ENCODE peak calls at places on chromosomes 1 and 21, in four cellular contexts. One of them, this sample, is unnamed.

GRCh38 chr1:78286686-78287085 is 204.1 kb upstream of the PTGFR start:
- DNase-seq in tibial nerve: no peak
- DNase-seq in Peyer's patch: no peak
- DNase-seq in GM23248: peak; percentile 55
- DNase-seq in this sample: no peak

GRCh38 chr21:45875881-45876280 is 105.7 kb upstream of the COL6A1 start:
- DNase-seq in tibial nerve: no peak
- DNase-seq in Peyer's patch: no peak
- DNase-seq in GM23248: no peak
- DNase-seq in this sample: no peak

GRCh38 chr1:217244946-217245345 is 385.9 kb downstream of the GPATCH2 start:
- DNase-seq in Peyer's patch: no peak
- DNase-seq in GM23248: no peak
- DNase-seq in tibial nerve: no peak
- DNase-seq in this sample: no peak

GRCh38 chr1:30757196-30757949 is at the start of gene LAPTM5:
- DNase-seq in Peyer's patch: peak; percentile 92
- DNase-seq in tibial nerve: peak; percentile 44
- DNase-seq in GM23248: no peak
- DNase-seq in this sample: peak; percentile 60

GRCh38 chr1:84997667-84998600 is 1.0 kb upstream of the MCOLN2 start:
- DNase-seq in tibial nerve: no peak
- DNase-seq in GM23248: peak; percentile 60
- DNase-seq in Peyer's patch: no peak
- DNase-seq in this sample: no peak

GRCh38 chr1:95223110-95223509 is 10.9 kb upstream of the RWDD3 start:
- DNase-seq in tibial nerve: no peak
- DNase-seq in GM23248: peak; percentile 42
- DNase-seq in Peyer's patch: no peak
- DNase-seq in this sample: no peak

GRCh38 chr1:22275626-22276395 is 132.9 kb upstream of the WNT4 start:
- DNase-seq in GM23248: peak; percentile 68
- DNase-seq in tibial nerve: peak; percentile 40
- DNase-seq in Peyer's patch: peak; percentile 68
- DNase-seq in this sample: no peak

GRCh38 chr1:78277253-78277652 is 213.5 kb upstream of the PTGFR start:
- DNase-seq in tibial nerve: no peak
- DNase-seq in GM23248: peak; percentile 83
- DNase-seq in Peyer's patch: no peak
- DNase-seq in this sample: no peak

GRCh38 chr1:94623560-94624148 is 82.1 kb upstream of the F3 start:
- DNase-seq in GM23248: no peak
- DNase-seq in tibial nerve: no peak
- DNase-seq in Peyer's patch: no peak
- DNase-seq in this sample: no peak

GRCh38 chr1:240691521-240692338 is 79.8 kb upstream of the GREM2 start:
- DNase-seq in GM23248: peak; percentile 85
- DNase-seq in Peyer's patch: no peak
- DNase-seq in tibial nerve: peak; percentile 48
- DNase-seq in this sample: no peak

GRCh38 chr1:12711421-12712005 is 4.4 kb upstream of the AADACL3 start:
- DNase-seq in Peyer's patch: no peak
- DNase-seq in GM23248: peak; percentile 35
- DNase-seq in tibial nerve: no peak
- DNase-seq in this sample: no peak

GRCh38 chr1:232991238-232991637 is 40.8 kb downstream of the NTPCR start:
- DNase-seq in Peyer's patch: no peak
- DNase-seq in tibial nerve: no peak
- DNase-seq in GM23248: no peak
- DNase-seq in this sample: no peak

GRCh38 chr1:55167224-55167623 is 47.9 kb downstream of the USP24 start:
- DNase-seq in tibial nerve: no peak
- DNase-seq in Peyer's patch: no peak
- DNase-seq in GM23248: no peak
- DNase-seq in this sample: no peak

GRCh38 chr1:16351994-16352841 is at the start of gene FBXO42:
- DNase-seq in tibial nerve: peak; percentile 82
- DNase-seq in Peyer's patch: peak; percentile 95
- DNase-seq in GM23248: peak; percentile 95
- DNase-seq in this sample: peak; percentile 85

GRCh38 chr1:43872280-43872679 is 61.3 kb upstream of the ARTN start:
- DNase-seq in Peyer's patch: no peak
- DNase-seq in tibial nerve: no peak
- DNase-seq in GM23248: no peak
- DNase-seq in this sample: no peak

GRCh38 chr1:118223426-118223825 is 38.4 kb upstream of the SPAG17 start:
- DNase-seq in Peyer's patch: no peak
- DNase-seq in GM23248: peak; percentile 52
- DNase-seq in tibial nerve: no peak
- DNase-seq in this sample: no peak

GRCh38 chr1:23959461-23960290 is at the start of gene PNRC2:
- DNase-seq in Peyer's patch: peak; percentile 99
- DNase-seq in tibial nerve: peak; percentile 93
- DNase-seq in GM23248: peak; percentile 99
- DNase-seq in this sample: peak; percentile 90

GRCh38 chr21:29372063-29372802 is 73.5 kb downstream of the BACH1 start:
- DNase-seq in tibial nerve: peak; percentile 92
- DNase-seq in GM23248: peak; percentile 82
- DNase-seq in Peyer's patch: peak; percentile 71
- DNase-seq in this sample: peak; percentile 9

GRCh38 chr21:31688603-31689368 is 29.3 kb downstream of the SOD1 start:
- DNase-seq in tibial nerve: no peak
- DNase-seq in Peyer's patch: no peak
- DNase-seq in GM23248: no peak
- DNase-seq in this sample: no peak

GRCh38 chr1:160629286-160630210 is 17.3 kb downstream of the SLAMF1 start:
- DNase-seq in GM23248: no peak
- DNase-seq in Peyer's patch: peak; percentile 84
- DNase-seq in tibial nerve: no peak
- DNase-seq in this sample: peak; percentile 75

GRCh38 chr1:23330846-23331245 is 13.2 kb downstream of the HNRNPR start:
- DNase-seq in tibial nerve: no peak
- DNase-seq in Peyer's patch: no peak
- DNase-seq in GM23248: no peak
- DNase-seq in this sample: no peak

GRCh38 chr1:212254853-212255363 is 30.3 kb upstream of the PPP2R5A start:
- DNase-seq in Peyer's patch: no peak
- DNase-seq in GM23248: peak; percentile 17
- DNase-seq in tibial nerve: no peak
- DNase-seq in this sample: no peak

GRCh38 chr1:53362851-53363642 is 35.2 kb upstream of the LRP8 start:
- DNase-seq in tibial nerve: no peak
- DNase-seq in GM23248: no peak
- DNase-seq in Peyer's patch: peak; percentile 36
- DNase-seq in this sample: no peak

GRCh38 chr1:236802264-236802663 is 7.2 kb downstream of the MTR start:
- DNase-seq in Peyer's patch: no peak
- DNase-seq in tibial nerve: no peak
- DNase-seq in GM23248: no peak
- DNase-seq in this sample: no peak

GRCh38 chr1:169676001-169676400 is 35.4 kb downstream of the SELL start:
- DNase-seq in GM23248: peak; percentile 65
- DNase-seq in tibial nerve: no peak
- DNase-seq in Peyer's patch: no peak
- DNase-seq in this sample: no peak

GRCh38 chr1:151960780-151961513 is 32.7 kb downstream of the S100A10 start:
- DNase-seq in Peyer's patch: no peak
- DNase-seq in GM23248: no peak
- DNase-seq in tibial nerve: no peak
- DNase-seq in this sample: no peak

GRCh38 chr1:28437924-28438699 is 67.7 kb upstream of the RCC1 start:
- DNase-seq in Peyer's patch: peak; percentile 74
- DNase-seq in GM23248: peak; percentile 98
- DNase-seq in tibial nerve: peak; percentile 61
- DNase-seq in this sample: no peak

GRCh38 chr1:75723989-75724471 is 479 bp upstream of the ACADM start:
- DNase-seq in tibial nerve: peak; percentile 62
- DNase-seq in GM23248: peak; percentile 85
- DNase-seq in Peyer's patch: peak; percentile 91
- DNase-seq in this sample: no peak

GRCh38 chr1:207603777-207604176 is 41.2 kb upstream of the CR1L start:
- DNase-seq in tibial nerve: no peak
- DNase-seq in Peyer's patch: no peak
- DNase-seq in GM23248: peak; percentile 27
- DNase-seq in this sample: no peak

GRCh38 chr1:11804666-11805453 is 904 bp downstream of the MTHFR start:
- DNase-seq in tibial nerve: peak; percentile 51
- DNase-seq in GM23248: peak; percentile 63
- DNase-seq in Peyer's patch: peak; percentile 77
- DNase-seq in this sample: peak; percentile 5

GRCh38 chr1:51990478-51990965 is at the start of gene RAB3B:
- DNase-seq in GM23248: peak; percentile 82
- DNase-seq in Peyer's patch: peak; percentile 83
- DNase-seq in tibial nerve: no peak
- DNase-seq in this sample: peak; percentile 55

GRCh38 chr1:152148051-152148450 is 11.0 kb downstream of the RPTN start:
- DNase-seq in tibial nerve: no peak
- DNase-seq in Peyer's patch: no peak
- DNase-seq in GM23248: no peak
- DNase-seq in this sample: no peak

GRCh38 chr1:154996966-154997701 is 3.7 kb downstream of the LENEP start:
- DNase-seq in tibial nerve: no peak
- DNase-seq in Peyer's patch: no peak
- DNase-seq in GM23248: no peak
- DNase-seq in this sample: no peak

GRCh38 chr21:41895643-41896493 is 16.7 kb upstream of the PRDM15 start:
- DNase-seq in tibial nerve: no peak
- DNase-seq in Peyer's patch: peak; percentile 76
- DNase-seq in GM23248: no peak
- DNase-seq in this sample: no peak

GRCh38 chr1:226978350-226979114 is 38.4 kb downstream of the COQ8A start:
- DNase-seq in Peyer's patch: no peak
- DNase-seq in tibial nerve: no peak
- DNase-seq in GM23248: no peak
- DNase-seq in this sample: no peak

GRCh38 chr1:7705048-7705907 is 65.8 kb upstream of the VAMP3 start:
- DNase-seq in GM23248: peak; percentile 13
- DNase-seq in tibial nerve: no peak
- DNase-seq in Peyer's patch: peak; percentile 72
- DNase-seq in this sample: no peak

GRCh38 chr1:71644997-71645396 is 564.2 kb upstream of the ZRANB2 start:
- DNase-seq in tibial nerve: no peak
- DNase-seq in Peyer's patch: no peak
- DNase-seq in GM23248: no peak
- DNase-seq in this sample: no peak

GRCh38 chr1:41980872-41981653 is 62.3 kb upstream of the HIVEP3 start:
- DNase-seq in GM23248: no peak
- DNase-seq in tibial nerve: no peak
- DNase-seq in Peyer's patch: no peak
- DNase-seq in this sample: no peak

GRCh38 chr1:67747667-67748066 is 62.7 kb downstream of the GADD45A start:
- DNase-seq in GM23248: peak; percentile 73
- DNase-seq in Peyer's patch: no peak
- DNase-seq in tibial nerve: no peak
- DNase-seq in this sample: no peak
- H3K4me1 ChIP-seq in GM23248: peaks cover 73% of the 10 kb centered on the region
- H3K4me1 ChIP-seq in Peyer's patch: no peaks in the 10 kb centered on the region
- H3K4me1 ChIP-seq in tibial nerve: peaks cover 30% of the 10 kb centered on the region
- H3K4me1 ChIP-seq in this sample: no peaks in the 10 kb centered on the region

GRCh38 chr1:6126521-6127067 is 53.5 kb downstream of the CHD5 start:
- DNase-seq in GM23248: no peak
- DNase-seq in Peyer's patch: no peak
- DNase-seq in tibial nerve: no peak
- DNase-seq in this sample: no peak
- H3K27ac ChIP-seq in GM23248: no peak overlapping the region
- H3K27ac ChIP-seq in Peyer's patch: no peak overlapping the region
- H3K27ac ChIP-seq in tibial nerve: no peak overlapping the region
- H3K27ac ChIP-seq in this sample: no peak overlapping the region

GRCh38 chr21:33969600-33969999 is 54.0 kb upstream of the ATP5PO start:
- DNase-seq in tibial nerve: no peak
- DNase-seq in GM23248: no peak
- DNase-seq in Peyer's patch: no peak
- DNase-seq in this sample: no peak

GRCh38 chr21:33968998-33969353 is 53.4 kb upstream of the ATP5PO start:
- DNase-seq in Peyer's patch: no peak
- DNase-seq in GM23248: peak; percentile 50
- DNase-seq in tibial nerve: no peak
- DNase-seq in this sample: no peak

GRCh38 chr21:33973268-33973667 is 57.7 kb upstream of the ATP5PO start:
- DNase-seq in GM23248: no peak
- DNase-seq in Peyer's patch: no peak
- DNase-seq in tibial nerve: no peak
- DNase-seq in this sample: no peak

GRCh38 chr21:33972539-33972938 is 56.9 kb upstream of the ATP5PO start:
- DNase-seq in tibial nerve: no peak
- DNase-seq in GM23248: no peak
- DNase-seq in Peyer's patch: no peak
- DNase-seq in this sample: no peak

DNA sequence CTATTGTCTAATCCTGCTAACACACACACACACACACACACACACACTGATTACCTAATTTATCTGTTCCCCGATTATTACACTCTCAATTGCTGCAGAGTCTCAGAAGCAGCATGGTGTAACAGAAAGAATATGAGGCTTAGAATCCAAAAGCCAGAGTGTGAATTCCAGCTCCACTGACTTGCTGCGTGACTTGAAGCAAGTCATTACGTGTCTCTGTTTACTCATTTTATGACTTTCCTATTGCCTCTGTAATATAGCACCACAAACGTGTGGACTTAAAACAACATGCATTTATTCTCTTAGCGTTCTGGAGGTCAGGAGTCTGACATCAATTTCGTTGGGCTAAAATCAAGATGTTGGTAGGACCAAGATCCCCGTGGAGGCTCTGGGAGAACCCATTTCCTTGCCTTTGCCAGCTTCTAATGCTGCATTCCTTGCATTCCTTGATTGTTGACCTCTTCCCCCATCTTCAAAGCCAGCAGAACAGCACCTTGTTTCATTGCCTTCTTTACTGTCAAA is 55.9 kb upstream of the ATP5PO start:
- DNase-seq in tibial nerve: no peak
- DNase-seq in Peyer's patch: no peak
- DNase-seq in GM23248: peak; percentile 23
- DNase-seq in this sample: no peak
- H3K4me1 ChIP-seq in tibial nerve: peaks cover 11% of the 10 kb centered on the region
- H3K4me1 ChIP-seq in Peyer's patch: peaks cover 4% of the 10 kb centered on the region
- H3K4me1 ChIP-seq in GM23248: peaks cover 40% of the 10 kb centered on the region
- H3K4me1 ChIP-seq in this sample: peaks cover 14% of the 10 kb centered on the region

DNA sequence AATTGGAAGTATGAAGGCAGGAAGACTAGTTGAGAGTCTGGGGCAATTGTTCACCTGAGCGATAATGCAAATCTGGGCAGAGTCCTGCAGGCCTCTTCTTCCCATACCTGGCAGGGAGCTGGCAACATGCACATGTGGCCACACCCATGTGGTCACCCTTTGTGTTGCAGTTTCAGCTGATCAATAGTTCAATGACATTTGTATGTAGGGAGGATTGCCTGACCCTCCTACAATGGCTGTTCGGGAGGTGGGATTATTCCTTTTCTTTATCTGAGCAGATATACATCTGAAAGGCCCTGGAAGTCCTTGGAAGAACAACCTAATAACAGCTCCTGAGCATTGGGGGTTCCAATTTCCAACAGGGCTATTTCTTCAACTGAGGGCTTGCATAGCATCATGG is 15.2 kb upstream of the TRIM45 start:
- DNase-seq in GM23248: no peak
- DNase-seq in Peyer's patch: no peak
- DNase-seq in tibial nerve: no peak
- DNase-seq in this sample: no peak
- H3K27ac ChIP-seq in GM23248: no peak overlapping the region
- H3K27ac ChIP-seq in Peyer's patch: no peak overlapping the region
- H3K27ac ChIP-seq in tibial nerve: no peak overlapping the region
- H3K27ac ChIP-seq in this sample: no peak overlapping the region

This sample was measured in effector memory CD4-positive, alpha-beta T cell.